ENCODE peak calls at places on chromosome 7, in six cellular contexts. Z is foreskin keratinocyte, V is A549, B is Peyer's patch, M is gastrocnemius medialis, T is lung. U is an unnamed sample. For H3K4me1, the result is how much of the 10 kb centered on the place peaks cover.

GRCh38 chr7:107690611-107691010 is 30.0 kb downstream of the SLC26A4 start:
- DNase-seq in B (no peak), V (no peak), T (no peak), M (no peak), Z (no peak), U (no peak)

GRCh38 chr7:135825406-135825805 is 76.8 kb upstream of the FAM180A start:
- DNase-seq in M (no peak), V (no peak), Z (no peak), B (no peak), T (no peak), U (no peak)

GRCh38 chr7:50212016-50212325 is 92.5 kb upstream of the IKZF1 start:
- DNase-seq in M (no peak), V (no peak), B (no peak), Z (no peak), T (no peak), U (no peak)

GRCh38 chr7:118195837-118196474 is 12.0 kb downstream of the LSM8 start:
- DNase-seq in V (peak), M (no peak), T (peak), Z (peak), B (no peak), U (no peak)

GRCh38 chr7:40506158-40506557 is 371.4 kb downstream of the SUGCT start:
- DNase-seq in B (no peak), T (no peak), V (no peak), M (no peak), Z (no peak), U (no peak)

GRCh38 chr7:3733541-3734140 is 432.6 kb downstream of the SDK1 start:
- DNase-seq in M (no peak), B (no peak), Z (no peak), V (no peak), T (no peak), U (no peak)

GRCh38 chr7:99631311-99632109 is 14.8 kb downstream of the ZSCAN25 start:
- DNase-seq in Z (peak), B (no peak), M (peak), T (no peak), V (peak), U (no peak)

GRCh38 chr7:135197343-135197742 is 14.0 kb downstream of the WDR91 start:
- DNase-seq in B (no peak), M (no peak), V (no peak), T (no peak), Z (no peak), U (no peak)

GRCh38 chr7:30464231-30464660 is 14.3 kb downstream of the NOD1 start:
- DNase-seq in B (no peak), T (no peak), Z (no peak), M (no peak), V (no peak), U (no peak)

GRCh38 chr7:106659369-106659962 is 1.5 kb downstream of the CCDC71L start:
- DNase-seq in T (no peak), B (no peak), V (no peak), M (no peak), Z (no peak), U (no peak)

GRCh38 chr7:137539111-137539715 is 195.7 kb upstream of the PTN start:
- DNase-seq in M (no peak), V (no peak), Z (peak), B (no peak), T (no peak), U (no peak)

GRCh38 chr7:137932881-137933269 is 69.0 kb downstream of the CREB3L2 start:
- DNase-seq in M (peak), Z (peak), T (no peak), B (no peak), V (peak), U (no peak)

GRCh38 chr7:66500087-66500486 is 128.6 kb upstream of the KCTD7 start:
- DNase-seq in B (no peak), Z (no peak), T (no peak), V (peak), M (no peak), U (no peak)

GRCh38 chr7:41624818-41625217 is 78.1 kb downstream of the INHBA start:
- DNase-seq in M (no peak), Z (peak), V (no peak), B (no peak), T (no peak), U (no peak)

GRCh38 chr7:116218051-116218645 is 7.8 kb downstream of the TES start:
- DNase-seq in V (peak), Z (peak), M (no peak), T (no peak), B (peak), U (no peak)

GRCh38 chr7:3427957-3428356 is 126.9 kb downstream of the SDK1 start:
- DNase-seq in M (no peak), B (no peak), V (peak), Z (no peak), T (no peak), U (no peak)

GRCh38 chr7:104126411-104126841 is 81.4 kb downstream of the ORC5 start:
- DNase-seq in V (no peak), M (no peak), Z (no peak), B (no peak), T (no peak), U (no peak)

GRCh38 chr7:67462781-67463191 is 466.2 kb downstream of the TYW1 start:
- DNase-seq in V (no peak), T (peak), Z (no peak), B (no peak), M (no peak), U (no peak)

GRCh38 chr7:71132521-71133231 is 732 bp downstream of the GALNT17 start:
- DNase-seq in B (no peak), M (no peak), Z (peak), V (no peak), T (no peak), U (no peak)

GRCh38 chr7:75823198-75823910 is 9.7 kb upstream of the CCL24 start:
- DNase-seq in V (no peak), B (peak), T (no peak), M (no peak), Z (no peak), U (no peak)

GRCh38 chr7:36644625-36645422 is 79.5 kb downstream of the AOAH start:
- DNase-seq in B (no peak), M (no peak), Z (no peak), V (no peak), T (no peak), U (no peak)

GRCh38 chr7:30147223-30147622 is 12.4 kb downstream of the MTURN start:
- DNase-seq in M (no peak), T (no peak), V (no peak), Z (no peak), B (no peak), U (no peak)

GRCh38 chr7:108114117-108114841 is 15.9 kb downstream of the LAMB4 start:
- DNase-seq in T (no peak), M (no peak), Z (no peak), V (peak), B (no peak), U (no peak)

GRCh38 chr7:13851756-13852155 is 137.7 kb downstream of the ETV1 start:
- DNase-seq in M (no peak), B (no peak), Z (peak), T (no peak), V (no peak), U (no peak)

GRCh38 chr7:23590529-23590928 is 6.7 kb upstream of the CCDC126 start:
- DNase-seq in V (no peak), T (no peak), B (no peak), M (no peak), Z (no peak), U (no peak)

GRCh38 chr7:3338161-3338560 is 37.1 kb downstream of the SDK1 start:
- DNase-seq in B (no peak), Z (no peak), M (no peak), V (no peak), T (no peak), U (no peak)

GRCh38 chr7:46411236-46411635 is 490.2 kb upstream of the IGFBP3 start:
- DNase-seq in M (no peak), B (no peak), T (no peak), Z (no peak), V (no peak), U (no peak)

GRCh38 chr7:23467281-23467680 is 3.0 kb downstream of the IGF2BP3 start:
- DNase-seq in Z (no peak), T (no peak), V (no peak), B (no peak), M (no peak), U (no peak)

GRCh38 chr7:48038815-48039496 is 3.6 kb downstream of the C7orf57 start:
- DNase-seq in M (no peak), B (no peak), Z (no peak), T (no peak), V (no peak), U (no peak)
- H3K4me1 ChIP-seq in M (under half), B (under half), Z (under half), T (under half), V (under half), U (under half)

GRCh38 chr7:131028293-131028692 is 294.3 kb upstream of the KLF14 start:
- DNase-seq in M (no peak), V (no peak), B (no peak), Z (no peak), T (no peak), U (no peak)
- H3K4me1 ChIP-seq in M (half or more), V (under half), B (under half), Z (under half), T (under half), U (under half)

DNA sequence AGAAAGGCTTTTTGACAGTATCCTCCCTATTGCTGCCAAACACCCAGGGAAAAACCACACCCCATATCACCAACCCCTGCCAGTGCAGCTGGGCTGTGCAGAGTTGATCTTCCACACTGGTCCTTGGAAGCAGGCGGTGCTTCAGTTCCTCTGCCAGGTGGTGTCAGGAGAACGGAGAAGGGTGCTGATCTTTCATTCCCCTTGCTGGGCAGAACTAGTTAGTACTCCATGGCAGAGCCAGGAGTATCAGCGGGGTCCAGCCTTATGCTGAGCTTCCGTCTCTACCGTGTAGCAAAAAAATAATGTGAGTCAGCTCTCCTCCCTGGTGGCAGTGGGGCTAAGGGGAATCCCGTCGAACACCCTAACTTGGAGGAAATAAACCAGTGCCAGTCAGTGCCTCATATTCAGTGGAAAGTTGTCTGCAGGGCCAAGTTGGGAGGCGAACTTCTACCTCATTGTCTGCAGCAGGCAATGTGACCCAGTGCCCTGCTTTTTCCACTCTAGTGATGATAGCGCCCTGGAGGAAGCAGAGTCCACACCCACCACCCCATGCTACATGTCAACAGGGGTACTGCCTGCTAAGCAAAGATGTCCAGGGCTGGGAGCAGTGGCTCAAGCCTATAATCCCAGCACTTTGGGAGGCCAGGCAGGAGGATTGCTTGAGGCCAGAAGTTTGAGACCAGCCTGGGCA is 175.4 kb downstream of the AUTS2 start:
- DNase-seq in B (no peak), V (no peak), T (no peak), M (no peak), Z (no peak), U (no peak)
- H3K4me1 ChIP-seq in B (under half), V (under half), T (under half), M (under half), Z (under half), U (under half)

DNA sequence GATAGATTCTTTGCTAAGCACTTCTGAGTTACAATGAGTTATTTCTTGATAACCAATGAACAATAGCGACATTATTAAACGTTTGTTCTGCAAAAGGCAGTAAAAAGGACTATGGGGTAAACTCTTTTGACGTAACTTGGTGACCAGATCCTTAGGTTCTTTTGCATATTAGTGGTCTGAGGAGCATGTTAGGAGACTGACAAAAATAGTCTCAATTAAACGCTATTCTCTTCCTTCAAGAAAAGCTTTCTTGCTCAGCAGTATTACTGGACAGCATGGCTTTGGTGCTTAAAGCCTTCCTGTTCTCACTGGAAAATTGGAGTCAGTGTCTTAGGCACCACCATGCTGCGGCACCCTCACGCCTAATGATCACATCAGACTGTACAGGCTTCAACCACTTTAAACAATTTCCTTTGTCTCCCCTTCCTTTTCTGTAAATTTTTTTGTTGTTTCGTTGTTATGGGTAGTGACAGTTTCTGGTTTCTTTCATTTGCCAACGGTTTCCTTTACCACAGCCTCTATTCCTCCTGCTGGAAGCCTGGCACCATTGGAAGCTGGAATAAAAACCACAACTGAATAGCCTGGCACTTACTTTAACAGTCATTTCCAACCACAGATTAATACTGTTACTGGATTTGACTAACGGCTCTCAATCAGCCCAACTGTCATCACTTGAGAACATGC is 49.2 kb upstream of the FAM133B start:
- DNase-seq in V (no peak), T (no peak), M (no peak), B (no peak), Z (no peak), U (no peak)
- H3K4me1 ChIP-seq in V (under half), T (under half), M (under half), B (under half), Z (under half), U (under half)

DNA sequence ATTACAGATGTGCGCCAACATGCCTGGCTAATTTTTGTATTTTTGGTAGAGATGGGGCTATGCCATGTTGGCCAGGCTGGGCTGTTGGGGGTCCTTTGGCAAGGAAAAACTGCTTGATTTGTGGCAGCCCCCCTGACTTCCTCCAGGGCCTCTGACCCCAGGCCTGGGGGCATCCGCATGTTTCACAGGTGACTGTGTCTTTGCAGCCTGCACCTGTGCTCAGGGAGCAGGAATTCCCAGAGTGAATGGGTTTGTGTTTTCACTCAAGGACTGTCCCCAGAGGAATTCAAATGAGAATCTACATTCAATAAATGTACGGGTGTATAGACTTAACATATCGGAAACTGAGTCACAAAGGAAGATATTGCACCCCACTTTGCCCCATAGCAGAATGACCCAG is 11.6 kb upstream of the CLIP2 start:
- DNase-seq in Z (no peak), V (no peak), T (no peak), B (no peak), M (no peak), U (no peak)
- H3K4me1 ChIP-seq in Z (under half), V (half or more), T (under half), B (under half), M (under half), U (under half)

DNA sequence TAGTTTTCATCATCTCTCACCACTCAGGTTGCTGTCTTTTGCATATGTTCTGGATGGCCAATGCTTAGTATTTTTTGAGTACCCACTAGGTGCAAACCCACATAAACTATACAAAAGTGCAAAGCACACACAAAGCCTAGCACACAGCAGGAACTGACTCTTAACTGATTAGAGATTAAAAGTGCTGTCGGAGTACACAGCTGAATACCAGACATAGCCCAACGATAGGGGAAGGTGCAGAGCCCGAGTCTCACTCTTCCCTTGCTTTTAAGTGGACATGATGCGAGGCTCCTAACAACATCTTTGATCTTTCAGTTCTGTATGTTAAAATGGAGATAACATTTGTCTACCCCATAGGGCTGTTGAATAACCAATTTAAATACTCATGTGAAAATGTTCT is 90.8 kb downstream of the DPY19L1 start:
- DNase-seq in V (no peak), B (no peak), M (no peak), T (no peak), Z (no peak), U (no peak)
- H3K4me1 ChIP-seq in V (under half), B (under half), M (under half), T (under half), Z (under half), U (under half)

GRCh38 chr7:1058311-1058710 is 14.0 kb downstream of the GPR146 start:
- DNase-seq in T (no peak), Z (no peak), B (no peak), V (no peak), M (no peak), U (no peak)

GRCh38 chr7:1056006-1056784 is 11.8 kb downstream of the GPR146 start:
- DNase-seq in B (no peak), T (peak), Z (no peak), V (no peak), M (no peak), U (no peak)

GRCh38 chr7:1056785-1057410 is 12.6 kb downstream of the GPR146 start:
- DNase-seq in M (no peak), B (no peak), V (no peak), Z (no peak), T (no peak), U (no peak)

GRCh38 chr7:1058821-1059199 is 14.5 kb downstream of the GPR146 start:
- DNase-seq in B (no peak), M (no peak), T (no peak), Z (no peak), V (no peak), U (no peak)

GRCh38 chr7:1057416-1058291 is 13.3 kb downstream of the GPR146 start:
- DNase-seq in T (no peak), M (no peak), B (no peak), Z (no peak), V (no peak), U (no peak)
- H3K4me1 ChIP-seq in T (under half), M (under half), B (under half), Z (under half), V (under half), U (half or more)

GRCh38 chr7:6401536-6401935 is 46.2 kb downstream of the DAGLB start:
- DNase-seq in B (no peak), V (no peak), Z (no peak), M (no peak), T (no peak), U (no peak)
- H3K4me1 ChIP-seq in B (under half), V (under half), Z (under half), M (under half), T (under half), U (half or more)